ENCODE peak calls at places on chromosomes 1 and 21, in five cellular contexts. M is germinal center, O is spleen, C is PC-9, E is mammary epithelial cell. L is an unnamed sample.

GRCh38 chr1:16032388-16033100 is 10.7 kb downstream of the CLCNKA start:
- DNase-seq in M (peak; percentile 72), O (peak; percentile 86), C (peak; percentile 64), E (peak; percentile 58), L (peak; percentile 30)

GRCh38 chr1:165726841-165727240 is 28.5 kb upstream of the ALDH9A1 start:
- DNase-seq in M (no peak), O (no peak), C (no peak), E (no peak), L (no peak)

GRCh38 chr1:44524655-44525530 is 119.8 kb downstream of the RNF220 start:
- DNase-seq in M (no peak), O (no peak), C (no peak), E (no peak), L (no peak)

GRCh38 chr1:53454019-53454418 is 5.2 kb upstream of the DMRTB1 start:
- DNase-seq in M (no peak), O (no peak), C (no peak), E (no peak), L (no peak)

GRCh38 chr1:101769520-101769919 is 227.2 kb downstream of the OLFM3 start:
- DNase-seq in M (no peak), O (no peak), C (no peak), E (no peak), L (peak; percentile 3)

GRCh38 chr1:181089777-181090505 is 1.4 kb downstream of the IER5 start:
- DNase-seq in M (peak; percentile 73), O (peak; percentile 93), C (peak; percentile 62), E (peak; percentile 87), L (peak; percentile 68)

GRCh38 chr1:16371725-16372124 is 4.7 kb downstream of the SZRD1 start:
- DNase-seq in M (no peak), O (no peak), C (no peak), E (no peak), L (no peak)

GRCh38 chr1:184665329-184665728 is 89.3 kb downstream of the EDEM3 start:
- DNase-seq in M (no peak), O (no peak), C (no peak), E (no peak), L (no peak)

GRCh38 chr1:39160703-39161102 is 43.8 kb upstream of the MACF1 start:
- DNase-seq in M (no peak), O (no peak), C (no peak), E (no peak), L (no peak)

GRCh38 chr1:156925154-156926010 is 5.0 kb downstream of the LRRC71 start:
- DNase-seq in M (no peak), O (no peak), C (no peak), E (no peak), L (no peak)

GRCh38 chr1:119787776-119788175 is 19.1 kb upstream of the HMGCS2 start:
- DNase-seq in M (no peak), O (no peak), C (peak; percentile 86), E (peak; percentile 76), L (no peak)

GRCh38 chr1:91582431-91582921 is 81.8 kb downstream of the CDC7 start:
- DNase-seq in M (no peak), O (no peak), C (peak; percentile 84), E (peak; percentile 85), L (no peak)

GRCh38 chr1:67582625-67583461 is 102.2 kb upstream of the GADD45A start:
- DNase-seq in M (no peak), O (no peak), C (peak; percentile 88), E (no peak), L (no peak)

GRCh38 chr1:245585252-245585959 is 430.6 kb downstream of the KIF26B start:
- DNase-seq in M (no peak), O (no peak), C (no peak), E (peak; percentile 82), L (no peak)

GRCh38 chr1:167272375-167272957 is 51.8 kb downstream of the POU2F1 start:
- DNase-seq in M (no peak), O (no peak), C (no peak), E (no peak), L (no peak)

GRCh38 chr1:234519506-234519905 is 40.5 kb upstream of the TARBP1 start:
- DNase-seq in M (no peak), O (no peak), C (no peak), E (no peak), L (peak; percentile 43)

GRCh38 chr1:180571832-180572636 is 13.3 kb downstream of the OVAAL start:
- DNase-seq in M (no peak), O (no peak), C (peak; percentile 43), E (peak; percentile 79), L (no peak)

GRCh38 chr1:64669098-64669675 is 75.7 kb upstream of the RAVER2 start:
- DNase-seq in M (no peak), O (no peak), C (peak; percentile 5), E (no peak), L (no peak)

GRCh38 chr1:42004860-42005259 is 86.1 kb upstream of the HIVEP3 start:
- DNase-seq in M (no peak), O (no peak), C (no peak), E (no peak), L (no peak)

GRCh38 chr21:39263372-39263771 is 50.1 kb downstream of the BRWD1 start:
- DNase-seq in M (no peak), O (no peak), C (no peak), E (peak; percentile 24), L (no peak)